ENCODE peak calls at places on chromosomes 1 and 21, in six cellular contexts. I is fibroblast of lung; Y is posterior vena cava; R is NCI-H345; T is activated gamma-delta T cell treated with anti-CD3 and anti-CD28 coated beads, Interleukin-2, amount 50 U/mL, for 16 hours; S is SW480. M is an unnamed sample.
A peak's percentile ranks its signal among the peaks of the same experiment; 100 is the strongest.

GRCh38 chr1:1556505-1556904 is 16.1 kb upstream of the TMEM240 start:
- DNase-seq in I (no peak), Y (peak; percentile 74), R (no peak), T (no peak), S (no peak), M (no peak)

GRCh38 chr1:232457607-232458006 is 172.3 kb downstream of the SIPA1L2 start:
- DNase-seq in I (no peak), Y (no peak), R (no peak), T (peak; percentile 9), S (no peak), M (no peak)

GRCh38 chr21:37341254-37341960 is 25.2 kb upstream of the DYRK1A start:
- DNase-seq in I (peak; percentile 9), Y (no peak), R (no peak), T (no peak), S (no peak), M (no peak)

GRCh38 chr21:28865488-28866186 is 127.0 kb downstream of the LTN1 start:
- DNase-seq in I (no peak), Y (no peak), R (no peak), T (no peak), S (no peak), M (no peak)

GRCh38 chr1:60894121-60894520 is 188.2 kb upstream of the NFIA start:
- DNase-seq in I (no peak), Y (no peak), R (peak; percentile 76), T (no peak), S (peak; percentile 6), M (peak; percentile 53)

GRCh38 chr1:172172267-172172880 is 248.1 kb upstream of the C1orf105 start:
- DNase-seq in I (peak; percentile 87), Y (no peak), R (no peak), T (no peak), S (no peak), M (no peak)

GRCh38 chr1:38991638-38992449 is 768 bp downstream of the AKIRIN1 start:
- DNase-seq in I (peak; percentile 39), Y (peak; percentile 85), R (peak; percentile 26), T (no peak), S (peak; percentile 31), M (peak; percentile 24)

GRCh38 chr1:158285756-158286241 is 3.9 kb upstream of the CD1C start:
- DNase-seq in I (no peak), Y (peak; percentile 81), R (no peak), T (no peak), S (no peak), M (no peak)